ENCODE peak calls at places on chromosome 11, in nine cellular contexts. One of them, this sample, is unnamed.

GRCh38 chr11:128246364-128247234 is 340.8 kb downstream of the ETS1 start:
- DNase-seq in AG09319: no peak
- DNase-seq in progenitor cell of endocrine pancreas: no peak
- DNase-seq in EH: peak
- DNase-seq in lung microvascular endothelial cell: no peak
- DNase-seq in nephron progenitor cell: peak
- DNase-seq in NCI-H2081: no peak
- DNase-seq in HFF-Myc: peak
- DNase-seq in stimulated activated CD8-positive, alpha-beta memory T cell treated with anti-CD3 and anti-CD28 coated beads, Interleukin-15, amount 100 ng/mL, for 4 hours: no peak
- DNase-seq in this sample: peak

GRCh38 chr11:65506316-65506769 is 7.5 kb downstream of the MALAT1 start:
- DNase-seq in AG09319: no peak
- DNase-seq in progenitor cell of endocrine pancreas: no peak
- DNase-seq in EH: no peak
- DNase-seq in lung microvascular endothelial cell: no peak
- DNase-seq in nephron progenitor cell: no peak
- DNase-seq in NCI-H2081: no peak
- DNase-seq in HFF-Myc: no peak
- DNase-seq in stimulated activated CD8-positive, alpha-beta memory T cell treated with anti-CD3 and anti-CD28 coated beads, Interleukin-15, amount 100 ng/mL, for 4 hours: no peak
- DNase-seq in this sample: no peak

GRCh38 chr11:33000181-33000580 is 15.5 kb upstream of the DEPDC7 start:
- DNase-seq in AG09319: peak
- DNase-seq in progenitor cell of endocrine pancreas: no peak
- DNase-seq in EH: peak
- DNase-seq in lung microvascular endothelial cell: peak
- DNase-seq in nephron progenitor cell: no peak
- DNase-seq in NCI-H2081: no peak
- DNase-seq in HFF-Myc: peak
- DNase-seq in stimulated activated CD8-positive, alpha-beta memory T cell treated with anti-CD3 and anti-CD28 coated beads, Interleukin-15, amount 100 ng/mL, for 4 hours: no peak
- DNase-seq in this sample: peak

GRCh38 chr11:111777094-111778046 is 11.2 kb upstream of the PPP2R1B start:
- DNase-seq in AG09319: peak
- DNase-seq in progenitor cell of endocrine pancreas: no peak
- DNase-seq in EH: peak
- DNase-seq in lung microvascular endothelial cell: peak
- DNase-seq in nephron progenitor cell: no peak
- DNase-seq in NCI-H2081: peak
- DNase-seq in HFF-Myc: no peak
- DNase-seq in stimulated activated CD8-positive, alpha-beta memory T cell treated with anti-CD3 and anti-CD28 coated beads, Interleukin-15, amount 100 ng/mL, for 4 hours: no peak
- DNase-seq in this sample: peak

GRCh38 chr11:45060707-45061106 is 85.7 kb upstream of the PRDM11 start:
- DNase-seq in AG09319: no peak
- DNase-seq in progenitor cell of endocrine pancreas: no peak
- DNase-seq in EH: no peak
- DNase-seq in lung microvascular endothelial cell: no peak
- DNase-seq in nephron progenitor cell: no peak
- DNase-seq in NCI-H2081: no peak
- DNase-seq in HFF-Myc: no peak
- DNase-seq in stimulated activated CD8-positive, alpha-beta memory T cell treated with anti-CD3 and anti-CD28 coated beads, Interleukin-15, amount 100 ng/mL, for 4 hours: no peak
- DNase-seq in this sample: no peak

GRCh38 chr11:77244277-77245014 is 57.0 kb downstream of the GDPD4 start:
- DNase-seq in AG09319: peak
- DNase-seq in progenitor cell of endocrine pancreas: no peak
- DNase-seq in EH: peak
- DNase-seq in lung microvascular endothelial cell: peak
- DNase-seq in nephron progenitor cell: no peak
- DNase-seq in NCI-H2081: no peak
- DNase-seq in HFF-Myc: peak
- DNase-seq in stimulated activated CD8-positive, alpha-beta memory T cell treated with anti-CD3 and anti-CD28 coated beads, Interleukin-15, amount 100 ng/mL, for 4 hours: no peak
- DNase-seq in this sample: peak

GRCh38 chr11:3159296-3160190 is 5.6 kb downstream of the OSBPL5 start:
- DNase-seq in AG09319: no peak
- DNase-seq in progenitor cell of endocrine pancreas: no peak
- DNase-seq in EH: peak
- DNase-seq in lung microvascular endothelial cell: no peak
- DNase-seq in nephron progenitor cell: no peak
- DNase-seq in NCI-H2081: no peak
- DNase-seq in HFF-Myc: no peak
- DNase-seq in stimulated activated CD8-positive, alpha-beta memory T cell treated with anti-CD3 and anti-CD28 coated beads, Interleukin-15, amount 100 ng/mL, for 4 hours: no peak
- DNase-seq in this sample: no peak

GRCh38 chr11:115920841-115921480 is 416.7 kb upstream of the CADM1 start:
- DNase-seq in AG09319: no peak
- DNase-seq in progenitor cell of endocrine pancreas: no peak
- DNase-seq in EH: no peak
- DNase-seq in lung microvascular endothelial cell: no peak
- DNase-seq in nephron progenitor cell: no peak
- DNase-seq in NCI-H2081: peak
- DNase-seq in HFF-Myc: no peak
- DNase-seq in stimulated activated CD8-positive, alpha-beta memory T cell treated with anti-CD3 and anti-CD28 coated beads, Interleukin-15, amount 100 ng/mL, for 4 hours: no peak
- DNase-seq in this sample: no peak

GRCh38 chr11:65633390-65634139 is 4.3 kb upstream of the SIPA1 start:
- DNase-seq in AG09319: no peak
- DNase-seq in progenitor cell of endocrine pancreas: no peak
- DNase-seq in EH: no peak
- DNase-seq in lung microvascular endothelial cell: no peak
- DNase-seq in nephron progenitor cell: no peak
- DNase-seq in NCI-H2081: no peak
- DNase-seq in HFF-Myc: no peak
- DNase-seq in stimulated activated CD8-positive, alpha-beta memory T cell treated with anti-CD3 and anti-CD28 coated beads, Interleukin-15, amount 100 ng/mL, for 4 hours: no peak
- DNase-seq in this sample: no peak

GRCh38 chr11:114134870-114135269 is 75.4 kb downstream of the ZBTB16 start:
- DNase-seq in AG09319: no peak
- DNase-seq in progenitor cell of endocrine pancreas: no peak
- DNase-seq in EH: peak
- DNase-seq in lung microvascular endothelial cell: peak
- DNase-seq in nephron progenitor cell: no peak
- DNase-seq in NCI-H2081: no peak
- DNase-seq in HFF-Myc: no peak
- DNase-seq in stimulated activated CD8-positive, alpha-beta memory T cell treated with anti-CD3 and anti-CD28 coated beads, Interleukin-15, amount 100 ng/mL, for 4 hours: no peak
- DNase-seq in this sample: peak

GRCh38 chr11:11022126-11022730 is 164.4 kb upstream of the ZBED5 start:
- DNase-seq in AG09319: no peak
- DNase-seq in progenitor cell of endocrine pancreas: no peak
- DNase-seq in EH: peak
- DNase-seq in lung microvascular endothelial cell: peak
- DNase-seq in nephron progenitor cell: no peak
- DNase-seq in NCI-H2081: peak
- DNase-seq in HFF-Myc: no peak
- DNase-seq in stimulated activated CD8-positive, alpha-beta memory T cell treated with anti-CD3 and anti-CD28 coated beads, Interleukin-15, amount 100 ng/mL, for 4 hours: no peak
- DNase-seq in this sample: peak

GRCh38 chr11:131912127-131912526 is 541.7 kb downstream of the NTM start:
- DNase-seq in AG09319: no peak
- DNase-seq in progenitor cell of endocrine pancreas: no peak
- DNase-seq in EH: no peak
- DNase-seq in lung microvascular endothelial cell: no peak
- DNase-seq in nephron progenitor cell: no peak
- DNase-seq in NCI-H2081: no peak
- DNase-seq in HFF-Myc: no peak
- DNase-seq in stimulated activated CD8-positive, alpha-beta memory T cell treated with anti-CD3 and anti-CD28 coated beads, Interleukin-15, amount 100 ng/mL, for 4 hours: no peak
- DNase-seq in this sample: no peak

GRCh38 chr11:85918910-85919794 is 64.0 kb downstream of the CCDC83 start:
- DNase-seq in AG09319: no peak
- DNase-seq in progenitor cell of endocrine pancreas: no peak
- DNase-seq in EH: no peak
- DNase-seq in lung microvascular endothelial cell: no peak
- DNase-seq in nephron progenitor cell: no peak
- DNase-seq in NCI-H2081: no peak
- DNase-seq in HFF-Myc: no peak
- DNase-seq in stimulated activated CD8-positive, alpha-beta memory T cell treated with anti-CD3 and anti-CD28 coated beads, Interleukin-15, amount 100 ng/mL, for 4 hours: no peak
- DNase-seq in this sample: no peak

GRCh38 chr11:116792869-116793475 is 1.3 kb upstream of the APOA5 start:
- DNase-seq in AG09319: no peak
- DNase-seq in progenitor cell of endocrine pancreas: no peak
- DNase-seq in EH: peak
- DNase-seq in lung microvascular endothelial cell: peak
- DNase-seq in nephron progenitor cell: no peak
- DNase-seq in NCI-H2081: no peak
- DNase-seq in HFF-Myc: peak
- DNase-seq in stimulated activated CD8-positive, alpha-beta memory T cell treated with anti-CD3 and anti-CD28 coated beads, Interleukin-15, amount 100 ng/mL, for 4 hours: no peak
- DNase-seq in this sample: peak

GRCh38 chr11:6705905-6706535 is 22.9 kb upstream of the MRPL17 start:
- DNase-seq in AG09319: no peak
- DNase-seq in progenitor cell of endocrine pancreas: peak
- DNase-seq in EH: peak
- DNase-seq in lung microvascular endothelial cell: peak
- DNase-seq in nephron progenitor cell: peak
- DNase-seq in NCI-H2081: peak
- DNase-seq in HFF-Myc: no peak
- DNase-seq in stimulated activated CD8-positive, alpha-beta memory T cell treated with anti-CD3 and anti-CD28 coated beads, Interleukin-15, amount 100 ng/mL, for 4 hours: no peak
- DNase-seq in this sample: peak

GRCh38 chr11:89220684-89221339 is 43.1 kb downstream of the TYR start:
- DNase-seq in AG09319: no peak
- DNase-seq in progenitor cell of endocrine pancreas: no peak
- DNase-seq in EH: no peak
- DNase-seq in lung microvascular endothelial cell: no peak
- DNase-seq in nephron progenitor cell: no peak
- DNase-seq in NCI-H2081: peak
- DNase-seq in HFF-Myc: no peak
- DNase-seq in stimulated activated CD8-positive, alpha-beta memory T cell treated with anti-CD3 and anti-CD28 coated beads, Interleukin-15, amount 100 ng/mL, for 4 hours: no peak
- DNase-seq in this sample: no peak

GRCh38 chr11:117816151-117816741 is 8.3 kb downstream of the FXYD2 start:
- DNase-seq in AG09319: no peak
- DNase-seq in progenitor cell of endocrine pancreas: peak
- DNase-seq in EH: peak
- DNase-seq in lung microvascular endothelial cell: peak
- DNase-seq in nephron progenitor cell: peak
- DNase-seq in NCI-H2081: peak
- DNase-seq in HFF-Myc: no peak
- DNase-seq in stimulated activated CD8-positive, alpha-beta memory T cell treated with anti-CD3 and anti-CD28 coated beads, Interleukin-15, amount 100 ng/mL, for 4 hours: no peak
- DNase-seq in this sample: peak

GRCh38 chr11:120413480-120413879 is 77.3 kb downstream of the ARHGEF12 start:
- DNase-seq in AG09319: peak
- DNase-seq in progenitor cell of endocrine pancreas: no peak
- DNase-seq in EH: peak
- DNase-seq in lung microvascular endothelial cell: no peak
- DNase-seq in nephron progenitor cell: no peak
- DNase-seq in NCI-H2081: no peak
- DNase-seq in HFF-Myc: peak
- DNase-seq in stimulated activated CD8-positive, alpha-beta memory T cell treated with anti-CD3 and anti-CD28 coated beads, Interleukin-15, amount 100 ng/mL, for 4 hours: no peak
- DNase-seq in this sample: peak

GRCh38 chr11:66277475-66278391 is at the start of gene CNIH2:
- DNase-seq in AG09319: no peak
- DNase-seq in progenitor cell of endocrine pancreas: no peak
- DNase-seq in EH: peak
- DNase-seq in lung microvascular endothelial cell: no peak
- DNase-seq in nephron progenitor cell: peak
- DNase-seq in NCI-H2081: peak
- DNase-seq in HFF-Myc: no peak
- DNase-seq in stimulated activated CD8-positive, alpha-beta memory T cell treated with anti-CD3 and anti-CD28 coated beads, Interleukin-15, amount 100 ng/mL, for 4 hours: no peak
- DNase-seq in this sample: peak

GRCh38 chr11:19962795-19963163 is 197.5 kb downstream of the DBX1 start:
- DNase-seq in AG09319: no peak
- DNase-seq in progenitor cell of endocrine pancreas: no peak
- DNase-seq in EH: peak
- DNase-seq in lung microvascular endothelial cell: no peak
- DNase-seq in nephron progenitor cell: no peak
- DNase-seq in NCI-H2081: no peak
- DNase-seq in HFF-Myc: no peak
- DNase-seq in stimulated activated CD8-positive, alpha-beta memory T cell treated with anti-CD3 and anti-CD28 coated beads, Interleukin-15, amount 100 ng/mL, for 4 hours: no peak
- DNase-seq in this sample: peak

GRCh38 chr11:45736424-45736823 is 68.5 kb upstream of the SLC35C1 start:
- DNase-seq in AG09319: no peak
- DNase-seq in progenitor cell of endocrine pancreas: no peak
- DNase-seq in EH: peak
- DNase-seq in lung microvascular endothelial cell: no peak
- DNase-seq in nephron progenitor cell: no peak
- DNase-seq in NCI-H2081: no peak
- DNase-seq in HFF-Myc: peak
- DNase-seq in stimulated activated CD8-positive, alpha-beta memory T cell treated with anti-CD3 and anti-CD28 coated beads, Interleukin-15, amount 100 ng/mL, for 4 hours: no peak
- DNase-seq in this sample: peak

GRCh38 chr11:115159122-115159665 is 345.0 kb downstream of the CADM1 start:
- DNase-seq in AG09319: no peak
- DNase-seq in progenitor cell of endocrine pancreas: no peak
- DNase-seq in EH: no peak
- DNase-seq in lung microvascular endothelial cell: no peak
- DNase-seq in nephron progenitor cell: no peak
- DNase-seq in NCI-H2081: no peak
- DNase-seq in HFF-Myc: no peak
- DNase-seq in stimulated activated CD8-positive, alpha-beta memory T cell treated with anti-CD3 and anti-CD28 coated beads, Interleukin-15, amount 100 ng/mL, for 4 hours: no peak
- DNase-seq in this sample: no peak

GRCh38 chr11:132430352-132431091 is 1060.1 kb downstream of the NTM start:
- DNase-seq in AG09319: no peak
- DNase-seq in progenitor cell of endocrine pancreas: no peak
- DNase-seq in EH: peak
- DNase-seq in lung microvascular endothelial cell: no peak
- DNase-seq in nephron progenitor cell: peak
- DNase-seq in NCI-H2081: peak
- DNase-seq in HFF-Myc: no peak
- DNase-seq in stimulated activated CD8-positive, alpha-beta memory T cell treated with anti-CD3 and anti-CD28 coated beads, Interleukin-15, amount 100 ng/mL, for 4 hours: no peak
- DNase-seq in this sample: peak

GRCh38 chr11:33687733-33688479 is 12.7 kb downstream of the C11orf91 start:
- DNase-seq in AG09319: no peak
- DNase-seq in progenitor cell of endocrine pancreas: peak
- DNase-seq in EH: peak
- DNase-seq in lung microvascular endothelial cell: peak
- DNase-seq in nephron progenitor cell: peak
- DNase-seq in NCI-H2081: peak
- DNase-seq in HFF-Myc: peak
- DNase-seq in stimulated activated CD8-positive, alpha-beta memory T cell treated with anti-CD3 and anti-CD28 coated beads, Interleukin-15, amount 100 ng/mL, for 4 hours: no peak
- DNase-seq in this sample: peak

GRCh38 chr11:60098508-60098907 is 10.0 kb downstream of the MS4A2 start:
- DNase-seq in AG09319: no peak
- DNase-seq in progenitor cell of endocrine pancreas: no peak
- DNase-seq in EH: no peak
- DNase-seq in lung microvascular endothelial cell: no peak
- DNase-seq in nephron progenitor cell: no peak
- DNase-seq in NCI-H2081: no peak
- DNase-seq in HFF-Myc: no peak
- DNase-seq in stimulated activated CD8-positive, alpha-beta memory T cell treated with anti-CD3 and anti-CD28 coated beads, Interleukin-15, amount 100 ng/mL, for 4 hours: no peak
- DNase-seq in this sample: no peak

GRCh38 chr11:3164138-3164539 is 971 bp downstream of the OSBPL5 start:
- DNase-seq in AG09319: no peak
- DNase-seq in progenitor cell of endocrine pancreas: no peak
- DNase-seq in EH: peak
- DNase-seq in lung microvascular endothelial cell: no peak
- DNase-seq in nephron progenitor cell: no peak
- DNase-seq in NCI-H2081: no peak
- DNase-seq in HFF-Myc: no peak
- DNase-seq in stimulated activated CD8-positive, alpha-beta memory T cell treated with anti-CD3 and anti-CD28 coated beads, Interleukin-15, amount 100 ng/mL, for 4 hours: no peak
- DNase-seq in this sample: peak

GRCh38 chr11:22522225-22522624 is 103.4 kb downstream of the FANCF start:
- DNase-seq in AG09319: no peak
- DNase-seq in progenitor cell of endocrine pancreas: no peak
- DNase-seq in EH: no peak
- DNase-seq in lung microvascular endothelial cell: no peak
- DNase-seq in nephron progenitor cell: no peak
- DNase-seq in NCI-H2081: no peak
- DNase-seq in HFF-Myc: no peak
- DNase-seq in stimulated activated CD8-positive, alpha-beta memory T cell treated with anti-CD3 and anti-CD28 coated beads, Interleukin-15, amount 100 ng/mL, for 4 hours: no peak
- DNase-seq in this sample: no peak

GRCh38 chr11:65500262-65501004 is 1.6 kb downstream of the MALAT1 start:
- DNase-seq in AG09319: no peak
- DNase-seq in progenitor cell of endocrine pancreas: no peak
- DNase-seq in EH: peak
- DNase-seq in lung microvascular endothelial cell: peak
- DNase-seq in nephron progenitor cell: no peak
- DNase-seq in NCI-H2081: no peak
- DNase-seq in HFF-Myc: peak
- DNase-seq in stimulated activated CD8-positive, alpha-beta memory T cell treated with anti-CD3 and anti-CD28 coated beads, Interleukin-15, amount 100 ng/mL, for 4 hours: no peak
- DNase-seq in this sample: peak

GRCh38 chr11:19200410-19201201 is 1.2 kb downstream of the CSRP3 start:
- DNase-seq in AG09319: no peak
- DNase-seq in progenitor cell of endocrine pancreas: no peak
- DNase-seq in EH: peak
- DNase-seq in lung microvascular endothelial cell: peak
- DNase-seq in nephron progenitor cell: no peak
- DNase-seq in NCI-H2081: no peak
- DNase-seq in HFF-Myc: peak
- DNase-seq in stimulated activated CD8-positive, alpha-beta memory T cell treated with anti-CD3 and anti-CD28 coated beads, Interleukin-15, amount 100 ng/mL, for 4 hours: no peak
- DNase-seq in this sample: peak

GRCh38 chr11:17735823-17736772 is 1.5 kb downstream of the KCNC1 start:
- DNase-seq in AG09319: no peak
- DNase-seq in progenitor cell of endocrine pancreas: no peak
- DNase-seq in EH: no peak
- DNase-seq in lung microvascular endothelial cell: no peak
- DNase-seq in nephron progenitor cell: peak
- DNase-seq in NCI-H2081: no peak
- DNase-seq in HFF-Myc: no peak
- DNase-seq in stimulated activated CD8-positive, alpha-beta memory T cell treated with anti-CD3 and anti-CD28 coated beads, Interleukin-15, amount 100 ng/mL, for 4 hours: no peak
- DNase-seq in this sample: no peak

GRCh38 chr11:134118016-134118415 is 49.1 kb downstream of the JAM3 start:
- DNase-seq in AG09319: no peak
- DNase-seq in progenitor cell of endocrine pancreas: no peak
- DNase-seq in EH: no peak
- DNase-seq in lung microvascular endothelial cell: no peak
- DNase-seq in nephron progenitor cell: no peak
- DNase-seq in NCI-H2081: no peak
- DNase-seq in HFF-Myc: no peak
- DNase-seq in stimulated activated CD8-positive, alpha-beta memory T cell treated with anti-CD3 and anti-CD28 coated beads, Interleukin-15, amount 100 ng/mL, for 4 hours: no peak
- DNase-seq in this sample: no peak

This sample was measured in EL.